ENCODE peak calls at places on chromosomes 6 and 20, in five cellular contexts. D is SK-N-SH, B is transverse colon, U is K562, M is tibial nerve. E is an unnamed sample.
A peak's percentile ranks its signal among the peaks of the same experiment; 100 is the strongest.

GRCh38 chr6:86107985-86108384 is 465.3 kb upstream of the SYNCRIP start:
- DNase-seq in D (no peak), B (no peak), U (no peak), M (no peak), E (no peak)

GRCh38 chr20:58829531-58829941 is 21.2 kb downstream of the GNAS-AS1 start:
- DNase-seq in D (no peak), B (no peak), U (no peak), M (no peak), E (no peak)

GRCh38 chr6:56716229-56716628 is 73.5 kb upstream of the DST start:
- DNase-seq in D (no peak), B (no peak), U (no peak), M (no peak), E (no peak)

GRCh38 chr6:163837681-163838431 is 423.3 kb downstream of the QKI start:
- DNase-seq in D (no peak), B (no peak), U (no peak), M (no peak), E (peak; percentile 77)

GRCh38 chr6:136923116-136923953 is 1.2 kb downstream of the SLC35D3 start:
- DNase-seq in D (peak; percentile 58), B (no peak), U (no peak), M (no peak), E (no peak)

GRCh38 chr6:132190815-132191175 is 210.5 kb downstream of the MOXD1 start:
- DNase-seq in D (no peak), B (no peak), U (no peak), M (no peak), E (no peak)

GRCh38 chr6:128860782-128861181 is 22.2 kb upstream of the LAMA2 start:
- DNase-seq in D (no peak), B (no peak), U (no peak), M (no peak), E (no peak)

GRCh38 chr20:52075400-52075799 is 116.2 kb downstream of the ZFP64 start:
- DNase-seq in D (no peak), B (no peak), U (no peak), M (no peak), E (no peak)

GRCh38 chr20:59455392-59456341 is 148.7 kb upstream of the PHACTR3 start:
- DNase-seq in D (peak; percentile 77), B (no peak), U (peak; percentile 31), M (no peak), E (no peak)

GRCh38 chr20:62066339-62066982 is 780 bp upstream of the TAF4 start:
- DNase-seq in D (peak; percentile 88), B (peak; percentile 67), U (peak; percentile 70), M (no peak), E (no peak)

GRCh38 chr6:166460473-166461437 is 78.0 kb upstream of the MPC1 start:
- DNase-seq in D (peak; percentile 81), B (no peak), U (no peak), M (no peak), E (no peak)

GRCh38 chr6:168120390-168121307 is 41.6 kb upstream of the FRMD1 start:
- DNase-seq in D (peak; percentile 8), B (no peak), U (no peak), M (no peak), E (peak; percentile 70)

GRCh38 chr6:139778688-139779087 is 404.2 kb upstream of the CITED2 start:
- DNase-seq in D (no peak), B (no peak), U (no peak), M (no peak), E (no peak)

GRCh38 chr20:19758888-19759331 is 852 bp downstream of the RIN2 start:
- DNase-seq in D (peak; percentile 65), B (peak; percentile 59), U (no peak), M (peak; percentile 44), E (peak; percentile 93)

GRCh38 chr20:2610941-2611720 is 41.3 kb upstream of the NOP56 start:
- DNase-seq in D (no peak), B (no peak), U (no peak), M (no peak), E (peak; percentile 86)

GRCh38 chr20:22575087-22575721 is 9.2 kb downstream of the FOXA2 start:
- DNase-seq in D (no peak), B (peak; percentile 16), U (no peak), M (no peak), E (no peak)

GRCh38 chr20:57435498-57436222 is 44.5 kb downstream of the RBM38 start:
- DNase-seq in D (no peak), B (peak; percentile 74), U (peak; percentile 61), M (peak; percentile 20), E (no peak)

GRCh38 chr6:126267621-126268020 is 72.3 kb upstream of the CENPW start:
- DNase-seq in D (no peak), B (no peak), U (no peak), M (no peak), E (no peak)

GRCh38 chr20:45848421-45848820 is 8.8 kb downstream of the ACOT8 start:
- DNase-seq in D (no peak), B (no peak), U (no peak), M (no peak), E (no peak)
- TF ChIP-seq EP300 in D (no peak), B (no peak), U (no peak), M (no peak), E (no peak)

DNA sequence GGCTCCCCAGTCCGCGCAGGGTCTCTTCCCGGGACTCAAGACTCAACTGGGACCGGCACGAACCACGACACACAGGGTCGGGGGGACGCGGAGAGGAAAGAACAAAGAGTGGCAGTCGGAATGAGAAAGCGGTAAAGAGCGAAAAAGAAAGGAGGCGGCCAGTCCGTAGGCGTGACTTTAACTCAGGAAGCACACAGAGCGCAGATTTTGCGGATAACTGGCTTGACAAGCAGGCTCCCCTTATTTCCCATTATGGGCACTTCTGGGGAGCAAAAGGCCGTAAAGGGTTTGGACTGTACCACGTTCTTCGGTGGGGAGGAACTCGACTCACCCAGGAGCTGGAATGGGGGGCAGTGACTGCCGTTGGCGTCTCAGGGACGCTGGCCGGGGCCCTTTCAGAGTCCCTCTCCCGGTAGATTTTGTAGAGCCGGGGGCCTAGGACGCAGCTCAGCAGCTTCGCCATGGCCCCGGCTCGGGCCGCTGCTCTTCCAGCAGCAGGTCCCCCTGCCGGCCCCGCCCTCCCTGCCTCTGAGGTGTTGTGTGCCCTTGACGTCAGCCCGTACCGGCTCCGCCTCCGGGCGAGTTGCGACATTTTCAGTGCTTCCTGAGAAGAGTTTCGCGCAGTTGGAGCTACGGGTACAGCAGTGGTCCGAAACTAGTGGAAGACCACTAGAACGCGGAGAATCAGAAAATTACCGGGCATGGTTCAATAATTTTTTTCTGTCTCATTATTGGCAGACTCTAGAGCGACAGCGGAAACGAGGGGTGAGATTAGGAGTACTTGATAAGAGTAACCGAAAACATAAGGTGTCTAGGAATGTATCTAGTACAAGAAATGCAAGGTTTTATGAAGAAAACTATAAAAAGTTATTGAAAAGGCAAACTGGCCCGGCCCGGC is at the start of gene ABHD16A:
- DNase-seq in D (peak; percentile 97), B (peak; percentile 99), U (peak; percentile 100), M (peak; percentile 99), E (peak; percentile 100)
- TF ChIP-seq EP300 in D (no peak), B (no peak), U (peak; percentile 73), M (peak; percentile 97), E (no peak)

GRCh38 chr6:22664968-22665367 is 95.6 kb downstream of the HDGFL1 start:
- DNase-seq in D (no peak), B (no peak), U (no peak), M (no peak), E (no peak)
- TF ChIP-seq EP300 in D (no peak), B (no peak), U (no peak), M (no peak), E (no peak)

GRCh38 chr20:38109025-38109541 is 56.0 kb downstream of the TGM2 start:
- DNase-seq in D (peak; percentile 58), B (peak; percentile 53), U (no peak), M (no peak), E (peak; percentile 92)

GRCh38 chr20:38108438-38109024 is 56.5 kb downstream of the TGM2 start:
- DNase-seq in D (peak; percentile 76), B (no peak), U (no peak), M (no peak), E (peak; percentile 91)

GRCh38 chr20:38110525-38111178 is 54.4 kb downstream of the TGM2 start:
- DNase-seq in D (no peak), B (no peak), U (no peak), M (no peak), E (peak; percentile 88)

GRCh38 chr20:38111366-38112232 is 53.5 kb downstream of the TGM2 start:
- DNase-seq in D (no peak), B (no peak), U (no peak), M (no peak), E (peak; percentile 83)

DNA sequence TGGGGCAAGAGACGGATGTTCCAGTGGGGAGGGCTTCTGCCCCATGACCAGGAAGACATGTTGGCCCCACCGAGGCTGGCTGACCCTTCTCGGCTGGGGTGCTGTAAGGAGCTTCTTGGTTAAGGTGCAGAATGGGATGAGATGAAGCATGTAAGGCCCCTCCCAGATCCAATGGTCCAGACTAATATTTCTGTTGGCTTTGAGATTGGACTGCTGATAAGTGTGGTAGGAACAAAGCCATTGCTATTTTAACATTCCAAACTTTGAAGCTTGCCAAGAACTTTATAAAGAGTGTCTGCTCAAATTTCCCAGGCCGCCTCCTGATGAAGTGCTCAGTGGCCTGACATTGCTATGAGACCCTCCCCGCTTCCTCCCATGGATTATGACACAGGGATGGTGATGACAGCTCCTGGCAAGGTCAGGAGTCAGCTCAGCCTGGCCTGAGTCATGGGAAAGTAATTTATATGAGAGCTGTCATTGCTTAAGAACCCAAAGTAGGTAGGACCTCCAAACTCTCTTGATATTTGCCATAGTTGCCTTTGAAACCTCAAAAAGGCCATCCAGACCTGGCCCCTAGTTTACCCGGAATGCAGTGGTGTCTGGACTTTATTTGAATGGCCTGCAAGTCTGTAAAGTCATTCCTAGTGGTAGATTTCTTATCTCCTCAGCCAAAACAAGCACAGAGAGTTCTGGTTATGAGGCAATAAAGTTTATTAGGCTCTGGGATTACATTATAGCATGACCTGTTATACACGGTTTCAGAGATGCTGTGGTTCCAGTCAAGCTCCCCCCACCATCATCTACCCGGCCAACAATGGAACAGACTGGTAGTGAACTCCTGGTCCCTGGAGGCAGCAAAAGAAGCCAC is 55.2 kb downstream of the TGM2 start:
- DNase-seq in D (no peak), B (peak; percentile 51), U (no peak), M (no peak), E (peak; percentile 94)
- TF ChIP-seq EP300 in D (peak; percentile 99), B (peak; percentile 78), U (peak; percentile 60), M (no peak), E (no peak)

DNA sequence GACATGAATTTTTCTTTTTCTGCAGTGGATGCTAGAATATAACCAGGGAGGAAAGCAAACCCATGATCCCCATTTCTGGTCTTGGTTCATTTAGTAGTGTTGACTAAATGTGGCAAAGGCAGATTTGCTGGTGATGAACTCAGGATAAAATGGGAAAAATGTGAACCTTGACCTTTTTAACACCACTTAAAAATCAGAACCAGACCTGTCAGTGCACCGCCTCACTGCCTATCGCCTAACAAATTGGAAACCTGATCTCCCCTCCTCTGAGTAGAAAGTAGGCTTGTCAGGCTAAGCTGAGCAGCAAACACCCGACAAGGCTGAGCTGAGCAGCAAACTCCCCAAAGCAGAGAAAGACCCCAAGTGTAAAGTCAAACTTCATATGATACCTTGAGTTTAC is 254.8 kb downstream of the FOXC1 start:
- DNase-seq in D (no peak), B (no peak), U (no peak), M (no peak), E (no peak)
- TF ChIP-seq EP300 in D (no peak), B (no peak), U (no peak), M (no peak), E (no peak)

GRCh38 chr6:150692604-150693003 is 92.9 kb downstream of the PLEKHG1 start:
- DNase-seq in D (no peak), B (no peak), U (no peak), M (no peak), E (no peak)
- TF ChIP-seq EP300 in D (no peak), B (no peak), U (no peak), M (no peak), E (no peak)

GRCh38 chr6:30880563-30881252 is 3.6 kb upstream of the DDR1 start:
- DNase-seq in D (peak; percentile 48), B (no peak), U (no peak), M (no peak), E (no peak)
- TF ChIP-seq EP300 in D (no peak), B (no peak), U (no peak), M (no peak), E (no peak)

E was measured in esophagus muscularis mucosa.